ENCODE peak calls at places on chromosomes 7 and 10, in six cellular contexts. Q is natural killer cell, P is tibial nerve, V is neural crest cell, F is lung microvascular endothelial cell, L is fibroblast of the conjunctiva. A is an unnamed sample.

GRCh38 chr10:132658546-132659205 is 121.1 kb downstream of the INPP5A start:
- DNase-seq in Q (no peak), P (no peak), V (no peak), F (no peak), L (no peak), A (no peak)

GRCh38 chr7:44713141-44713540 is 35.5 kb upstream of the ZMIZ2 start:
- DNase-seq in Q (no peak), P (no peak), V (no peak), F (no peak), L (no peak), A (no peak)

GRCh38 chr10:12909836-12910185 is 91.7 kb downstream of the CCDC3 start:
- DNase-seq in Q (no peak), P (peak), V (no peak), F (no peak), L (no peak), A (no peak)

GRCh38 chr7:122206985-122207384 is 62.9 kb upstream of the AASS start:
- DNase-seq in Q (no peak), P (no peak), V (no peak), F (no peak), L (no peak), A (no peak)

GRCh38 chr7:90669492-90669891 is 73.4 kb downstream of the CDK14 start:
- DNase-seq in Q (no peak), P (no peak), V (no peak), F (no peak), L (no peak), A (no peak)

GRCh38 chr10:80204801-80205477 is 398 bp downstream of the ANXA11 start:
- DNase-seq in Q (peak), P (no peak), V (peak), F (peak), L (no peak), A (peak)

GRCh38 chr10:102669206-102670064 is 25.2 kb downstream of the TRIM8 start:
- DNase-seq in Q (no peak), P (no peak), V (no peak), F (no peak), L (no peak), A (no peak)

GRCh38 chr7:102155821-102156441 is 130.7 kb upstream of the SH2B2 start:
- DNase-seq in Q (no peak), P (no peak), V (no peak), F (no peak), L (no peak), A (no peak)

GRCh38 chr7:93374345-93374940 is 142.3 kb downstream of the VPS50 start:
- DNase-seq in Q (no peak), P (no peak), V (no peak), F (peak), L (peak), A (no peak)

GRCh38 chr10:118592675-118593330 is 2.6 kb downstream of the PRLHR start:
- DNase-seq in Q (no peak), P (no peak), V (no peak), F (no peak), L (no peak), A (no peak)

GRCh38 chr10:102752266-102752930 is 8.7 kb downstream of the WBP1L start:
- DNase-seq in Q (no peak), P (no peak), V (no peak), F (peak), L (no peak), A (no peak)

GRCh38 chr10:76509501-76509900 is 1078.1 kb downstream of the LRMDA start:
- DNase-seq in Q (no peak), P (no peak), V (no peak), F (no peak), L (no peak), A (no peak)

GRCh38 chr10:22997102-22997501 is 69.2 kb downstream of the ARMC3 start:
- DNase-seq in Q (no peak), P (no peak), V (peak), F (peak), L (no peak), A (no peak)

GRCh38 chr10:29646960-29647431 is 12.2 kb upstream of the SVIL start:
- DNase-seq in Q (no peak), P (no peak), V (no peak), F (no peak), L (peak), A (no peak)

GRCh38 chr7:24949884-24950283 is 30.1 kb downstream of the OSBPL3 start:
- DNase-seq in Q (no peak), P (no peak), V (no peak), F (no peak), L (no peak), A (no peak)

GRCh38 chr7:47420117-47420780 is 161.7 kb downstream of the TNS3 start:
- DNase-seq in Q (no peak), P (no peak), V (no peak), F (no peak), L (no peak), A (no peak)

GRCh38 chr7:19772858-19773337 is 519 bp downstream of the TMEM196 start:
- DNase-seq in Q (no peak), P (no peak), V (peak), F (no peak), L (no peak), A (no peak)

GRCh38 chr7:29574659-29575058 is 11.0 kb downstream of the PRR15 start:
- DNase-seq in Q (no peak), P (no peak), V (no peak), F (no peak), L (no peak), A (no peak)

GRCh38 chr10:124494050-124494807 is 32.6 kb downstream of the LHPP start:
- DNase-seq in Q (no peak), P (no peak), V (no peak), F (no peak), L (no peak), A (no peak)

GRCh38 chr10:126175586-126176258 is 212.6 kb downstream of the ADAM12 start:
- DNase-seq in Q (no peak), P (no peak), V (peak), F (no peak), L (peak), A (no peak)

GRCh38 chr7:111883241-111883640 is 320.9 kb upstream of the IMMP2L start:
- DNase-seq in Q (no peak), P (no peak), V (no peak), F (no peak), L (no peak), A (no peak)

GRCh38 chr10:70508912-70509366 is 30.4 kb downstream of the PALD1 start:
- DNase-seq in Q (no peak), P (peak), V (no peak), F (peak), L (no peak), A (no peak)

GRCh38 chr10:96829029-96829773 is 2.9 kb upstream of the LCOR start:
- DNase-seq in Q (no peak), P (no peak), V (no peak), F (no peak), L (no peak), A (no peak)

GRCh38 chr7:26910221-26910620 is 45.8 kb upstream of the SKAP2 start:
- DNase-seq in Q (no peak), P (no peak), V (no peak), F (peak), L (no peak), A (no peak)

GRCh38 chr10:7300327-7300726 is 110.5 kb downstream of the SFMBT2 start:
- DNase-seq in Q (no peak), P (no peak), V (no peak), F (no peak), L (no peak), A (no peak)

GRCh38 chr10:128047337-128047736 is 78.9 kb downstream of the MKI67 start:
- DNase-seq in Q (peak), P (peak), V (no peak), F (peak), L (no peak), A (peak)

GRCh38 chr10:129522041-129522585 is 55.1 kb downstream of the MGMT start:
- DNase-seq in Q (no peak), P (no peak), V (no peak), F (no peak), L (no peak), A (no peak)

GRCh38 chr10:15482168-15482567 is 111.1 kb upstream of the FAM171A1 start:
- DNase-seq in Q (no peak), P (no peak), V (no peak), F (no peak), L (no peak), A (no peak)

GRCh38 chr7:142568430-142569097 is 180.7 kb upstream of the PRSS1 start:
- DNase-seq in Q (no peak), P (no peak), V (no peak), F (peak), L (peak), A (no peak)

GRCh38 chr10:117597216-117597615 is 54.7 kb downstream of the EMX2 start:
- DNase-seq in Q (no peak), P (no peak), V (no peak), F (no peak), L (no peak), A (no peak)

GRCh38 chr10:90598513-90598912 is 259.3 kb downstream of the HTR7 start:
- DNase-seq in Q (no peak), P (no peak), V (no peak), F (no peak), L (no peak), A (no peak)

GRCh38 chr10:35353805-35354204 is 17.5 kb downstream of the CCNY start:
- DNase-seq in Q (no peak), P (no peak), V (no peak), F (no peak), L (no peak), A (no peak)

GRCh38 chr10:76202777-76203176 is 771.4 kb downstream of the LRMDA start:
- DNase-seq in Q (no peak), P (no peak), V (no peak), F (no peak), L (peak), A (no peak)

A was measured in activated B cell treated with CpG ODN at 0.5 μM for 24 hours.